ENCODE peak calls at places on chromosomes 13 and 19, in four cellular contexts. V is stimulated activated CD8-positive, alpha-beta memory T cell treated with anti-CD3 and anti-CD28 coated beads, Interleukin-15, amount 100 ng/mL, for 24 hours; T is mammary epithelial cell; X is activated CD4-positive, CD25-positive, alpha-beta regulatory T cell treated with anti-CD3 and anti-CD28 coated beads, Interleukin-2, amount 50 U/mL, for 16 hours. G is an unnamed sample.

GRCh38 chr13:98325724-98326123 is 148.7 kb upstream of the RNF113B start:
- DNase-seq in T (no peak), X (no peak), V (no peak), G (no peak)

GRCh38 chr13:30020726-30021312 is 170.4 kb upstream of the UBL3 start:
- DNase-seq in T (peak; percentile 76), V (no peak), X (no peak), G (no peak)

GRCh38 chr19:34375598-34375997 is 10.6 kb downstream of the GPI start:
- DNase-seq in T (no peak), X (no peak), V (no peak), G (no peak)

GRCh38 chr19:5557691-5558090 is 10.1 kb downstream of the TINCR start:
- DNase-seq in V (no peak), T (peak; percentile 81), X (no peak), G (no peak)

GRCh38 chr13:54402495-54402894 is 1373.9 kb downstream of the OLFM4 start:
- DNase-seq in V (no peak), T (no peak), X (no peak), G (no peak)

GRCh38 chr13:47611664-47612288 is 389.3 kb downstream of the SUCLA2 start:
- DNase-seq in X (no peak), T (peak; percentile 71), V (no peak), G (no peak)

GRCh38 chr19:18879579-18880373 is 16.2 kb downstream of the CERS1 start:
- DNase-seq in V (no peak), X (no peak), T (peak; percentile 30), G (no peak)

GRCh38 chr13:23793711-23794110 is 95.5 kb downstream of the MIPEP start:
- DNase-seq in T (no peak), X (no peak), V (no peak), G (no peak)

GRCh38 chr19:2045501-2046045 is 5.5 kb downstream of the MKNK2 start:
- DNase-seq in V (no peak), X (no peak), T (no peak), G (no peak)

GRCh38 chr13:100734194-100734720 is 59.7 kb upstream of the TMTC4 start:
- DNase-seq in X (no peak), T (no peak), V (no peak), G (no peak)

GRCh38 chr13:74434782-74435181 is 300.6 kb upstream of the KLF12 start:
- DNase-seq in T (no peak), V (no peak), X (no peak), G (no peak)

GRCh38 chr19:44607049-44607448 is 6.3 kb upstream of the IGSF23 start:
- DNase-seq in X (no peak), V (no peak), T (no peak), G (no peak)

GRCh38 chr13:73096173-73097117 is 37.6 kb downstream of the KLF5 start:
- DNase-seq in T (peak; percentile 81), V (no peak), X (no peak), G (no peak)